ENCODE peak calls at places on chromosomes 2 and 18, in four cellular contexts. H, T, R and Y are unnamed samples.

GRCh38 chr2:72619622-72620021 is 206.2 kb downstream of the EXOC6B start:
- DNase-seq in H (no peak), R (no peak), T (no peak), Y (no peak)

GRCh38 chr2:42386684-42387083 is 25.7 kb upstream of the COX7A2L start:
- DNase-seq in T (no peak), H (peak; percentile 46), R (no peak), Y (no peak)

GRCh38 chr2:102359527-102359926 is 3.9 kb downstream of the IL18R1 start:
- DNase-seq in H (no peak), R (no peak), T (no peak), Y (no peak)

GRCh38 chr2:197011777-197012641 is 85.5 kb upstream of the PGAP1 start:
- DNase-seq in T (peak; percentile 50), H (peak; percentile 56), R (peak; percentile 67), Y (no peak)

GRCh38 chr2:60316381-60317028 is 236.9 kb downstream of the BCL11A start:
- DNase-seq in T (no peak), R (no peak), H (peak; percentile 29), Y (no peak)

GRCh38 chr18:56747857-56748256 is 96.7 kb downstream of the WDR7 start:
- DNase-seq in R (no peak), H (no peak), T (no peak), Y (no peak)

GRCh38 chr2:63465633-63466032 is 122.6 kb downstream of the WDPCP start:
- DNase-seq in R (no peak), H (no peak), T (no peak), Y (no peak)

GRCh38 chr2:222561817-222562424 is 94.0 kb downstream of the FARSB start:
- DNase-seq in H (peak; percentile 76), T (no peak), R (peak; percentile 77), Y (no peak)

GRCh38 chr2:43605079-43605655 is 9.3 kb upstream of the THADA start:
- DNase-seq in H (peak; percentile 49), R (peak; percentile 70), T (peak; percentile 45), Y (no peak)

GRCh38 chr2:102592601-102593000 is 26.8 kb upstream of the SLC9A2 start:
- DNase-seq in T (no peak), R (no peak), H (peak; percentile 27), Y (no peak)

GRCh38 chr18:5998907-5999306 is 103.6 kb upstream of the TMEM200C start:
- DNase-seq in H (peak; percentile 56), R (no peak), T (no peak), Y (no peak)

GRCh38 chr2:7394195-7394594 is 477.0 kb downstream of the RNF144A start:
- DNase-seq in R (no peak), T (no peak), H (no peak), Y (no peak)

GRCh38 chr2:230664128-230664527 is 48.5 kb upstream of the CAB39 start:
- DNase-seq in R (no peak), H (peak; percentile 79), T (no peak), Y (no peak)

GRCh38 chr2:88690591-88691338 is 708 bp upstream of the RPIA start:
- DNase-seq in R (no peak), H (peak; percentile 69), T (no peak), Y (peak; percentile 43)

GRCh38 chr2:199136241-199136640 is 321.5 kb downstream of the SATB2 start:
- DNase-seq in T (no peak), H (no peak), R (no peak), Y (no peak)

GRCh38 chr2:74020717-74021406 is 36.2 kb downstream of the TET3 start:
- DNase-seq in H (peak; percentile 45), R (no peak), T (no peak), Y (no peak)

GRCh38 chr18:77051581-77052296 is 80.8 kb downstream of the MBP start:
- DNase-seq in R (no peak), T (no peak), H (no peak), Y (no peak)

GRCh38 chr2:137255990-137256389 is 490.6 kb downstream of the THSD7B start:
- DNase-seq in H (no peak), T (no peak), R (no peak), Y (no peak)

GRCh38 chr2:84631047-84631446 is 114.7 kb downstream of the DNAH6 start:
- DNase-seq in R (peak; percentile 45), T (no peak), H (peak; percentile 17), Y (no peak)

GRCh38 chr2:26613241-26614204 is 27.6 kb downstream of the CIB4 start:
- DNase-seq in R (peak; percentile 28), T (no peak), H (no peak), Y (no peak)

GRCh38 chr2:33265584-33266338 is 210.7 kb upstream of the RASGRP3 start:
- DNase-seq in R (no peak), H (no peak), T (no peak), Y (no peak)

GRCh38 chr2:63555299-63555698 is 33.0 kb downstream of the WDPCP start:
- DNase-seq in T (no peak), H (no peak), R (no peak), Y (no peak)

GRCh38 chr2:217903859-217904613 is 98.8 kb downstream of the TNS1 start:
- DNase-seq in R (no peak), H (no peak), T (peak; percentile 72), Y (peak; percentile 71)

GRCh38 chr18:12023375-12023774 is 42.1 kb downstream of the IMPA2 start:
- DNase-seq in R (no peak), H (no peak), T (no peak), Y (no peak)

GRCh38 chr2:69271831-69272257 is 115.2 kb downstream of the GFPT1 start:
- DNase-seq in T (no peak), H (no peak), R (no peak), Y (no peak)

GRCh38 chr18:59352250-59352855 is 6.7 kb downstream of the LMAN1 start:
- DNase-seq in R (no peak), T (no peak), H (peak; percentile 12), Y (no peak)

GRCh38 chr2:128596453-128597430 is 278.1 kb upstream of the HS6ST1 start:
- DNase-seq in T (no peak), R (no peak), H (no peak), Y (no peak)

GRCh38 chr2:157339965-157340655 is 14.5 kb upstream of the ERMN start:
- DNase-seq in T (no peak), H (no peak), R (no peak), Y (no peak)

GRCh38 chr2:203352604-203353255 is 24.5 kb downstream of the ABI2 start:
- DNase-seq in R (no peak), T (no peak), H (no peak), Y (no peak)

GRCh38 chr2:234690569-234691225 is 193.8 kb upstream of the ARL4C start:
- DNase-seq in T (no peak), R (no peak), H (no peak), Y (no peak)

GRCh38 chr2:240957656-240958365 is 40.6 kb upstream of the SNED1 start:
- DNase-seq in H (no peak), R (peak; percentile 20), T (peak; percentile 24), Y (peak; percentile 28)

DNA sequence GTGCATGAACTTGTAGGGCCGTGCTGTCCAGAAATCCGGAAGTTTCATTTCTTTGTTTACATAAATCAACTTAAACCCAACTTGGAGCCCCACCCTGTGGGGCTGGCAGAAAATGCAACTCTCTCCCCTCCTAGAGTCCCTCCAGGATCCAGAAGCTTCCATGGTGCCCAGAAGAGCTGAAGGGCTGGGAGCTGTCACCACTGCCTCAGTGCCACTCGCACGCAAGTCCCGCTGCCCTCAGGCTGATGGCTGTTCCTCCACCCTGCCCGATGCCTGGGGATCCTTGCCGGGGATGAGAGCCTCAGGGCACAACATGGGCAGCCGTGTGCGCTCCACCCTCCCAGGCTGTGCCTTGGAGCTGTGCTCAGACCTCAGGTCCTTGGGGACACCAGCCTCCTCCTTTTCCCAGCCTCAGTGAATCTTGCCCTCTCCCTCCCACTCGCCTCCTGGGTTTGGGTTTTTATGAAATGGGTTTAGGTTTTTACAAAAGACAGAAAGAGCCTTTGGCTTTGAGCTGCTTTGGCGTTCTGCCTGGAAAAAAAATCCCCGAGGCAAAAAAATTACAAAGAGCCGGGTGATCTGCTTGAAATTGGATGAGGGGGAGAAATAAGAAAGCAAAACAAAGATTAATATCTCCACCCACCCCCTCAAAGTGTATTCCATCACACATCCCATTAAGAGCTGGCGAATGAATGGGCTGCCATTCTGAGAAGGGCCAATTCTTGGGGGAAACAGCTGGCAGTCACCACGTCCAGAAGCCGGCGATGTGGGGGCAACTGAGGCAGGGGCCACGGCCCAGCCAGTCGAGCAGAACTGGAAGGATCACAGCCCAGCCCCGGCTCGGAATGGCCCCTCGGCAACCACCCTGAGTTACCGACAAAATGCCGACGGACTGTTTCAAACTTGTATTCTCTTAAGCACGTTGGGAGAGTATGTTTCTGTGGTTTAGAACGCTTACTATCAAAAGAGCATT is 155.4 kb downstream of the TWIST2 start:
- DNase-seq in R (no peak), H (no peak), T (no peak), Y (no peak)
- TF ChIP-seq CTCF in R (peak; percentile 35), H (no peak), T (no peak), Y (no peak)

GRCh38 chr2:232385660-232386489 is 7.3 kb downstream of the ALPP start:
- DNase-seq in T (no peak), R (peak; percentile 61), H (no peak), Y (no peak)
- H3K4me3 ChIP-seq in T (no peak overlapping the region), R (peak overlapping the region; percentile 2), H (no peak overlapping the region), Y (no peak overlapping the region)

DNA sequence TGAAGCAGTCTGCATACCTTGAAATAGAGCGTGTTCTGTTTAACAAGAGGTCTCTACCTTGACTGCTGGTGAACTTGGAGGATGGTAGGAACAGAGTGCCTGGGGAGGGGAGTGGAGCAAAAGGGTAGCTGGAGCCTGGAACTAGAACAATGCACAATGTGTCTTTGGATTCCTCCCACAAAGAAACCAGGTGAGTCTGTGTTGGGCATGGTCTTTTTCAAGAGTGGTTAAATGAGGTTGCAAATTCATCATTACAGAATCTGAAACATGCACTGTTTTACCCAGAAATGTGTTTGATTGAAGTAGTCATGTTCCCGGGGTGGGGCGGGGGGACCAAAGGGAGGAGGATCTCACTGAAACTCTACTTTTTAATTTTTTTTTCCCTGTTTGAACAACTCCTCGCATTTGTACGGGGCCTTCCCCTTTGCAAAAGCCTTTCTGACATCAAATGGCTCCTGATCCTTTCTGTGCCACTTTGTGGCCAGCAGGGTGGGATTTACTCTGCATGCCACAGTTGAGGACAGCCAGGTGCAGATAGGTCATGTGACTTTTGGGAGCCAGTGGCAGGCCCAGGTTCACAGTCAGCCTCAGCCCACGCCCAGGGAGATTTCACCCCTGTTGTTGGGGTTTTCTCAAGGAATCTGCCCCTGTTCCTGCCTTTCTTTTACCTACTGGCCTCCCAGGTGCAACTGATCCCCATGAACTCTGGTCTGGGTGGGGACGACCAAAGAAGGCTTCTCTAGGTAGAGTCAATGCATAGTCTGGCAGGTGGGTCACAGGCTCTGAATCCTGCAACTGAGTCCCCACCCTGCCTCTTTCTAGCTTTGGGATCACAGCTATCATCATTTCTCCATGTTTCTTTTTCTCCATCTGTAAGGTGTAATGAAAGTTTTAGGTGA is 28.2 kb downstream of the MYCN start:
- DNase-seq in T (no peak), R (no peak), H (no peak), Y (no peak)
- TF ChIP-seq CTCF in T (no peak), R (no peak), H (no peak), Y (no peak)

DNA sequence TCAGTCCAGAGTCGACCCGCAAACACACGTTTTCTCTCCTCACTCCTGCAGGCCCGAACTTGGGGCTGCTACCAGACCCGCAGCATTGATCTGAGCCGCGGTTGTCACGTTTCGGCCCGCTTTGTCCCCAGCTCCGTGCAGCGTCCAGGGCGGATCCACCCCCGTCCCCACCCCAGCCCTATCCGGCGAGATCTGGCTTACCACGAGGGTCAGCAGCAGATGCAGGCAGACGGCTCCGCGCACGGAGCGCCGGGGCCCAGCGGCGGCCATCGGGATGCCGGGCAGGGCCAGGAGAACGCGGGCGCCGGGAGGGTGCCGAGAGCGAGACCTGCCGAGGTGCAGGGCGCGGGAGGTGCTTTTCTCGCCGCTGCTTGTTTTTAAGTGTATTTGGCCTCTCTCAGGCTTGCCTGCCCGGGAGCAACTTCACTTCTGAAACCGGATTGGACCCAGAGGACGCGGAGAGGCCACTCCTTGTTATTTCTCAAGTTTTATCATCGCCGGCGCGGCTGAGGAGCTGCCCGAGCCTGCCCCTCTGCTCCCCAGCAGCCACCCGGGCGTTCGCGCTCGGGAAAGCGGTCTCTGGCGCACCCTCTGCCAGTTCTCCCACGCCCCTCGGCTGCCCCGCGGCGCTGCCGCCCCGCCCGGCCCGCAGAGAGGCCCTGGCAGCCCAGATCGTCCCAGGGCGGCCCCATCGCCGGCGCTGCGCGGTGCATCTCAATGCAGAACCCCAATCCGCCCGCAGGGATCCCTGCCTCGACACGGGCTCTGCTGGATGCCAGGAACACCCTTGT is at the start of gene DSC3:
- DNase-seq in H (no peak), T (no peak), R (peak; percentile 35), Y (no peak)
- H3K4me3 ChIP-seq in H (no peak within 1 kb of the TSS), T (peak within 1 kb of the TSS; percentile 11), R (peak within 1 kb of the TSS; percentile 34), Y (peak within 1 kb of the TSS; percentile 20)